ENCODE peak calls at places on chromosomes 2 and 18, in seven cellular contexts. F, Y, Q, C, H, M and T are unnamed samples.

GRCh38 chr2:96788393-96789244 is 27.4 kb upstream of the CNNM3 start:
- DNase-seq in Q (no peak), F (no peak), C (peak), M (peak), Y (no peak), H (no peak), T (no peak)

GRCh38 chr2:217729426-217730058 is 273.3 kb downstream of the TNS1 start:
- DNase-seq in F (peak), Q (no peak), C (no peak), M (no peak), H (peak), Y (peak), T (no peak)

GRCh38 chr2:31957748-31958717 is 52.8 kb downstream of the MEMO1 start:
- DNase-seq in Y (no peak), H (no peak), C (no peak), M (no peak), F (no peak), Q (no peak), T (no peak)

GRCh38 chr2:28394331-28394877 is 1.7 kb downstream of the FOSL2 start:
- DNase-seq in M (no peak), C (peak), F (no peak), Y (no peak), Q (peak), H (no peak), T (no peak)

GRCh38 chr2:24015562-24016375 is 5.9 kb downstream of the MFSD2B start:
- DNase-seq in Y (no peak), H (no peak), Q (no peak), C (peak), F (no peak), M (no peak), T (no peak)

GRCh38 chr2:152176113-152176714 is 651 bp upstream of the STAM2 start:
- DNase-seq in M (no peak), F (peak), H (no peak), Q (no peak), C (peak), Y (no peak), T (no peak)

GRCh38 chr2:201665420-201666158 is 22.3 kb upstream of the TMEM237 start:
- DNase-seq in Y (no peak), Q (no peak), F (no peak), M (no peak), C (no peak), H (no peak), T (no peak)

GRCh38 chr18:64244571-64244970 is 95.7 kb upstream of the LINC00305 start:
- DNase-seq in M (no peak), H (peak), F (no peak), C (no peak), Y (no peak), Q (no peak), T (no peak)

GRCh38 chr2:38200583-38200982 is 124.6 kb upstream of the CYP1B1 start:
- DNase-seq in M (no peak), Y (no peak), H (no peak), C (no peak), Q (no peak), F (no peak), T (no peak)

GRCh38 chr18:76573325-76574025 is 78.4 kb upstream of the ZNF516 start:
- DNase-seq in Y (no peak), H (no peak), M (no peak), C (peak), F (no peak), Q (no peak), T (no peak)

GRCh38 chr2:55707751-55708150 is 14.1 kb upstream of the PNPT1 start:
- DNase-seq in M (peak), F (no peak), H (no peak), Q (no peak), Y (no peak), C (no peak), T (no peak)

GRCh38 chr2:219571311-219572236 is at the start of gene OBSL1:
- DNase-seq in Q (no peak), H (peak), Y (no peak), F (peak), M (peak), C (peak), T (no peak)